ENCODE peak calls at places on chromosomes 4 and X, in nine cellular contexts. Y is ovary; I is left ventricle myocardium inferior; Z is CD8-positive, alpha-beta memory T cell; M is Peyer's patch; W is lower lobe of right lung; J is left lung; K is mesendoderm; N is heart right ventricle. F is an unnamed sample.
A peak's percentile ranks its signal among the peaks of the same experiment; 100 is the strongest.

GRCh38 chrX:18617351-18617750 is 54.6 kb downstream of the RS1 start:
- DNase-seq in Y (no peak), I (no peak), Z (no peak), M (no peak), W (no peak), J (no peak), K (peak; percentile 13), N (no peak), F (no peak)

GRCh38 chrX:10327651-10328050 is 170.9 kb downstream of the CLCN4 start:
- DNase-seq in Y (no peak), I (no peak), Z (no peak), M (no peak), W (no peak), J (no peak), K (peak; percentile 62), N (no peak), F (no peak)

GRCh38 chr4:156795727-156796126 is 175.9 kb downstream of the PDGFC start:
- DNase-seq in Y (no peak), I (no peak), Z (no peak), M (no peak), W (no peak), J (no peak), K (no peak), N (no peak), F (no peak)

GRCh38 chrX:3811331-3812311 is 98.2 kb upstream of the PRKX start:
- DNase-seq in Y (peak; percentile 43), I (no peak), Z (peak; percentile 17), M (peak; percentile 71), W (no peak), J (no peak), K (no peak), N (peak; percentile 12), F (peak; percentile 26)

GRCh38 chrX:47321386-47321785 is 49.0 kb upstream of the ZNF157 start:
- DNase-seq in Y (peak; percentile 80), I (peak; percentile 27), Z (no peak), M (no peak), W (peak; percentile 46), J (no peak), K (peak; percentile 96), N (peak; percentile 24), F (peak; percentile 66)

GRCh38 chrX:112851806-112852205 is 11.2 kb upstream of the AMOT start:
- DNase-seq in Y (peak; percentile 57), I (no peak), Z (no peak), M (no peak), W (no peak), J (no peak), K (no peak), N (peak; percentile 22), F (no peak)

GRCh38 chr4:11700751-11701226 is 272.1 kb upstream of the HS3ST1 start:
- DNase-seq in Y (no peak), I (no peak), Z (no peak), M (no peak), W (no peak), J (no peak), K (no peak), N (no peak), F (no peak)

GRCh38 chr4:95410387-95411005 is 138.3 kb downstream of the UNC5C start:
- DNase-seq in Y (no peak), I (no peak), Z (no peak), M (no peak), W (no peak), J (no peak), K (no peak), N (no peak), F (no peak)

GRCh38 chr4:156291317-156291716 is 337.7 kb upstream of the CTSO start:
- DNase-seq in Y (no peak), I (no peak), Z (no peak), M (no peak), W (no peak), J (no peak), K (no peak), N (no peak), F (no peak)

GRCh38 chr4:164700471-164700870 is 53.5 kb upstream of the SMIM31 start:
- DNase-seq in Y (no peak), I (no peak), Z (no peak), M (peak; percentile 45), W (no peak), J (no peak), K (peak; percentile 75), N (no peak), F (no peak)

GRCh38 chrX:3501833-3502535 is 155.5 kb upstream of the MXRA5 start:
- DNase-seq in Y (no peak), I (peak; percentile 16), Z (no peak), M (no peak), W (no peak), J (no peak), K (no peak), N (peak; percentile 21), F (no peak)

GRCh38 chrX:1412551-1413161 is 20.7 kb upstream of the SLC25A6 start:
- DNase-seq in Y (no peak), I (no peak), Z (no peak), M (peak; percentile 38), W (peak; percentile 30), J (no peak), K (no peak), N (no peak), F (no peak)

GRCh38 chr4:55272576-55272975 is 73.5 kb upstream of the SRD5A3 start:
- DNase-seq in Y (no peak), I (no peak), Z (no peak), M (no peak), W (no peak), J (no peak), K (no peak), N (no peak), F (no peak)

GRCh38 chr4:124202106-124202505 is 510.4 kb downstream of the ANKRD50 start:
- DNase-seq in Y (peak; percentile 52), I (peak; percentile 14), Z (no peak), M (no peak), W (no peak), J (no peak), K (peak; percentile 25), N (no peak), F (no peak)

GRCh38 chr4:7422898-7423180 is 11.9 kb downstream of the PSAPL1 start:
- DNase-seq in Y (no peak), I (no peak), Z (no peak), M (peak; percentile 15), W (no peak), J (peak; percentile 22), K (no peak), N (no peak), F (no peak)
- H3K4me1 ChIP-seq in Y (no peaks in the 10 kb centered on the region), I (no peaks in the 10 kb centered on the region), Z (no peaks in the 10 kb centered on the region), M (no peaks in the 10 kb centered on the region), W (no peaks in the 10 kb centered on the region), J (no peaks in the 10 kb centered on the region), K (peaks cover 5% of the 10 kb centered on the region), N (no peaks in the 10 kb centered on the region), F (no peaks in the 10 kb centered on the region)

GRCh38 chr4:159594576-159594975 is 491.7 kb downstream of the RAPGEF2 start:
- DNase-seq in Y (no peak), I (no peak), Z (no peak), M (no peak), W (no peak), J (no peak), K (peak; percentile 55), N (no peak), F (no peak)
- H3K27ac ChIP-seq in Y (no peak overlapping the region), I (no peak overlapping the region), Z (no peak overlapping the region), M (no peak overlapping the region), W (no peak overlapping the region), J (no peak overlapping the region), K (peak overlapping the region; percentile 25), N (no peak overlapping the region), F (no peak overlapping the region)

GRCh38 chrX:130100180-130100579 is 10.1 kb downstream of the ELF4 start:
- DNase-seq in Y (peak; percentile 70), I (peak; percentile 65), Z (no peak), M (peak; percentile 74), W (no peak), J (no peak), K (no peak), N (peak; percentile 59), F (no peak)
- H3K4me1 ChIP-seq in Y (peaks cover 8% of the 10 kb centered on the region), I (peaks cover 34% of the 10 kb centered on the region), Z (peaks cover 49% of the 10 kb centered on the region), M (peaks cover 30% of the 10 kb centered on the region), W (peaks cover 32% of the 10 kb centered on the region), J (no peaks in the 10 kb centered on the region), K (no peaks in the 10 kb centered on the region), N (peaks cover 55% of the 10 kb centered on the region), F (no peaks in the 10 kb centered on the region)

DNA sequence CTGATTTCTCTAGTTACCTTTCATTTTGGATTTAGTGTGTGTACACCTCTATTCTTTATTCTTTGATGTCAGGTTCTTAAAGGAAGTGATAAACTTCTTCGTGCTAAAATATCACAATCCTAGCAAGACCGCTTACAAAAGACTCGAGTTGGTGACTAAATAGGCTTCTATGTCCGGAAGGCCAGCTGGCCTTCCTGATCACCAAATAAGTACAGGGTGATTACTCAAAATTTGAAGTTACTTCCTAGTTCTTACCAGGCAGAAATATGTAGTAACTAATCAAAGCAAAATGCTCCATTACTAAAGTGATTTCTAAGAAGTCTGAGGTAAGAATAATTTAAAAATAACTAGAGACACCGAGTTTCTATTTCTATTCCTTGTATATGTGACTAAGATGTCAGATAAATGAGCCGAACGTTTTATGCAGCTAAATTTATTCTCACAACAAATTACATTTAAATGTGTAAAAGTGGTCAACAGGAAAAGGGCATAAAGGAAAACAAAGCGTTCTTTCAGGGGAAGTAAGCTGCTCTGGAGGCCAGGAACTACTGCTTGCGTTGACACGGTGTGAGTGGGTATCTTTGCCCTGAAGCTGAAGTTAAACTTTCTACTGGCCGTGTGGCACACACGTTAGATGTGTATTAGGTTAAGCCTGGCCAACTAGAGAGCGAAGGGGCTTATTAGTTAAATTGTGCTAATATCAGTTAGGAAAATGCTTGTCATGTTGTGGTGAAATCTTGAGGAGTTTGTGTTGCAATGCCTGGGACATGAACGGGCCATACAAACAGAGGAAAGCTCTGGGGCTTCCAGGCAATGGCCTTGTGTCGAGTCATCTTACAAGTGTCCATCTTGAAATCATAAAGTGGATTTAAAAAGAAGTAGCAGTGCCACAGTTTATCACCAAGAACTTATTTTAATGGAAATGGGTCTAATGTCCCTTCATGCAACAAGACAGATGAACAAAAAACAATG is 62.4 kb downstream of the NSUN7 start:
- DNase-seq in Y (no peak), I (no peak), Z (no peak), M (no peak), W (peak; percentile 62), J (no peak), K (no peak), N (no peak), F (peak; percentile 20)
- H3K27ac ChIP-seq in Y (no peak overlapping the region), I (no peak overlapping the region), Z (no peak overlapping the region), M (no peak overlapping the region), W (peak overlapping the region; percentile 59), J (peak overlapping the region; percentile 45), K (no peak overlapping the region), N (peak overlapping the region; percentile 88), F (no peak overlapping the region)

DNA sequence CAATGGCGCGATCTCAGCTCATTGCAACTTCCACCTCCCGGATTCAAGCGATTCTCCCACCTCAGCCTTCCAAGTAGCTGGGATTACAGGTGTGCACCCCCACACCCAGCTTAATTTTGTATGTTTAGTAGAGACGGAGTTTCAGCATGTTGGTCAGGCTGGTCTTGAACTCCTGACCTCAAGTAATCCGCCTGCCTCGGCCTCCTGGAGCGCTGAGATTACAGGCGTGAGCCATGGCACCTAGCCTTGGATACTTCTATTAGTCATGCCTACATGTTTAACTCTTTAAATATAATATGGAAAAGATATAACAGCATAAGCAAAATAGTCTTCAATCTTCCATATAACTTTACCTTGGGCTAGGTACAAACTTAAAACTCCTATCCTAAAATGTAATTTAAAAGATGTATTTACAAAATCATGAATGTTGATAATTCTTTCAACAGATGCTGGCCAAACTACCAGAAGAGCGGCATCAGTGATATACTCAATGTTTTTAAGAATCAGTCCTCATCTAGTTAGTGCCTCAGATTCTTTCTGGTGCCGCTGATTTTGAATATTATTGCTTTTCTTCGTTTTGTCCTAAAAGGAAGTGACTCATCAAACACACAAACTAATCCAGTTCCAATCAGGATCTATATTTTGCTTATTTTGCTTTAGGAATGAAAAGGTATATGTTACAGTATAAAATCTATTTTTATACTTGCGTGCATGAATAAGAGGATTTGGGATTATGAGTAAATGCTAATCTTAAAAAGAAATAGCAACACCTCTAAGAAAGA is 23.7 kb downstream of the FAM241A start:
- DNase-seq in Y (no peak), I (no peak), Z (no peak), M (no peak), W (no peak), J (no peak), K (no peak), N (no peak), F (no peak)
- H3K4me1 ChIP-seq in Y (no peaks in the 10 kb centered on the region), I (peaks cover 43% of the 10 kb centered on the region), Z (peaks cover 15% of the 10 kb centered on the region), M (no peaks in the 10 kb centered on the region), W (no peaks in the 10 kb centered on the region), J (no peaks in the 10 kb centered on the region), K (no peaks in the 10 kb centered on the region), N (peaks cover 37% of the 10 kb centered on the region), F (no peaks in the 10 kb centered on the region)